ENCODE peak calls at places on chromosomes 12 and 14, in ten cellular contexts. R, Z, E, G, D, B, K, N, J and Y are unnamed samples.

GRCh38 chr14:104855532-104856090 is 9.5 kb upstream of the CEP170B start:
- ATAC-seq in Z (no peak), D (no peak), E (no peak), B (no peak), G (no peak), J (no peak), R (no peak), K (no peak), N (peak), Y (no peak)

GRCh38 chr14:93079321-93079720 is 36.4 kb downstream of the ITPK1 start:
- ATAC-seq in E (no peak), J (no peak), R (no peak), N (no peak), Z (no peak), B (no peak), D (no peak), K (no peak), G (no peak), Y (no peak)

GRCh38 chr14:61965030-61965745 is 203.0 kb downstream of the SNAPC1 start:
- ATAC-seq in Z (no peak), N (no peak), E (peak), R (no peak), B (no peak), K (no peak), G (no peak), J (no peak), D (peak), Y (no peak)

GRCh38 chr12:132771126-132771838 is 9.7 kb upstream of the ANKLE2 start:
- ATAC-seq in R (no peak), D (no peak), Z (no peak), N (no peak), K (peak), J (no peak), G (peak), E (no peak), B (no peak), Y (peak)

GRCh38 chr12:26971963-26972362 is 33.7 kb downstream of the FGFR1OP2 start:
- ATAC-seq in G (peak), D (no peak), J (no peak), E (no peak), Z (no peak), R (no peak), K (peak), N (no peak), B (no peak), Y (peak)

GRCh38 chr14:89959853-89960493 is 4.2 kb downstream of the TDP1 start:
- ATAC-seq in R (no peak), J (no peak), K (no peak), E (no peak), D (no peak), B (no peak), G (no peak), Z (no peak), N (no peak), Y (peak)

GRCh38 chr12:131766382-131767107 is 55.7 kb downstream of the SFSWAP start:
- ATAC-seq in B (no peak), Z (no peak), K (peak), D (no peak), E (no peak), J (no peak), G (peak), N (no peak), R (no peak), Y (no peak)

GRCh38 chr12:15592934-15593333 is 196.3 kb downstream of the EPS8 start:
- ATAC-seq in G (no peak), E (no peak), D (no peak), K (no peak), N (no peak), R (peak), B (no peak), J (no peak), Z (no peak), Y (no peak)

GRCh38 chr12:120851939-120852338 is 52.2 kb downstream of the SPPL3 start:
- ATAC-seq in G (peak), Z (no peak), R (no peak), N (no peak), J (no peak), B (no peak), K (no peak), D (no peak), E (no peak), Y (no peak)

GRCh38 chr14:51145246-51145645 is 50.3 kb upstream of the TRIM9 start:
- ATAC-seq in N (no peak), Z (no peak), E (no peak), K (no peak), R (no peak), J (no peak), G (no peak), D (no peak), B (no peak), Y (no peak)

GRCh38 chr12:104294845-104295674 is 8.5 kb upstream of the EID3 start:
- ATAC-seq in E (peak), D (no peak), N (no peak), J (no peak), B (no peak), Z (no peak), R (no peak), G (no peak), K (no peak), Y (no peak)

GRCh38 chr12:47779301-47779942 is 6.4 kb downstream of the SLC48A1 start:
- ATAC-seq in J (peak), G (peak), Z (peak), R (peak), D (peak), E (peak), B (peak), K (peak), N (peak), Y (peak)

GRCh38 chr14:52052289-52052943 is 16.4 kb downstream of the NID2 start:
- ATAC-seq in K (no peak), D (no peak), Z (peak), J (peak), R (peak), G (no peak), B (peak), N (peak), E (no peak), Y (no peak)

GRCh38 chr14:31580234-31580633 is 19.0 kb downstream of the NUBPL start:
- ATAC-seq in J (no peak), B (no peak), E (no peak), Z (no peak), N (no peak), G (no peak), D (no peak), K (no peak), R (no peak), Y (no peak)

GRCh38 chr12:124688356-124688992 is 121.1 kb upstream of the NCOR2 start:
- ATAC-seq in Z (no peak), R (no peak), J (no peak), G (no peak), E (no peak), K (no peak), D (no peak), B (no peak), N (no peak), Y (no peak)

GRCh38 chr12:57940915-57941164 is 527 bp upstream of the ATP23 start:
- ATAC-seq in N (no peak), R (no peak), J (no peak), B (no peak), G (no peak), D (no peak), Z (no peak), K (no peak), E (no peak), Y (peak)

GRCh38 chr12:124689585-124689984 is 122.2 kb upstream of the NCOR2 start:
- ATAC-seq in D (no peak), J (no peak), G (no peak), B (no peak), R (no peak), K (no peak), E (no peak), Z (no peak), N (no peak), Y (no peak)

GRCh38 chr14:92903359-92903758 is 19.6 kb upstream of the CHGA start:
- ATAC-seq in E (no peak), J (no peak), D (no peak), K (no peak), B (no peak), Z (no peak), G (no peak), N (no peak), R (no peak), Y (peak)

GRCh38 chr12:99024870-99025269 is 379.8 kb downstream of the APAF1 start:
- ATAC-seq in D (no peak), N (no peak), Z (no peak), J (no peak), K (no peak), B (no peak), G (peak), E (no peak), R (no peak), Y (no peak)

GRCh38 chr14:65686761-65687160 is 274.2 kb downstream of the FUT8 start:
- ATAC-seq in D (no peak), G (no peak), K (no peak), E (no peak), Z (no peak), B (no peak), J (no peak), R (no peak), N (no peak), Y (no peak)

GRCh38 chr12:3130053-3130805 is 53.0 kb downstream of the TSPAN9 start:
- ATAC-seq in D (no peak), Z (no peak), G (no peak), N (peak), R (peak), J (peak), K (peak), B (no peak), E (peak), Y (no peak)

GRCh38 chr12:47293406-47293805 is 213.6 kb upstream of the AMIGO2 start:
- ATAC-seq in Z (no peak), N (no peak), E (no peak), G (no peak), K (no peak), B (no peak), D (no peak), R (peak), J (no peak), Y (no peak)

GRCh38 chr12:132437252-132438138 is 52.5 kb upstream of the FBRSL1 start:
- ATAC-seq in B (no peak), R (no peak), E (peak), K (no peak), Z (peak), D (peak), J (peak), N (no peak), G (no peak), Y (peak)

GRCh38 chr14:20614038-20614840 is 23.1 kb upstream of the RNASE12 start:
- ATAC-seq in N (peak), J (peak), B (no peak), G (peak), K (no peak), D (no peak), R (no peak), E (no peak), Z (no peak), Y (peak)